ENCODE peak calls at places on chromosomes 16 and 17, in nine cellular contexts. O is fibroblast of the aortic adventitia; J is Daoy; T is progenitor cell of endocrine pancreas; E is left colon; C is T-helper 2 cell; L is anterior cingulate cortex; X is stimulated activated CD8-positive, alpha-beta memory T cell treated with anti-CD3 and anti-CD28 coated beads, Interleukin-2, amount 100 ng/mL, for 48 hours; P is GM13977. S is an unnamed sample.

GRCh38 chr16:78127130-78127529 is 27.7 kb downstream of the WWOX start:
- DNase-seq in O (peak; percentile 60), J (peak; percentile 41), T (no peak), E (no peak), C (no peak), L (no peak), X (no peak), P (no peak), S (no peak)

GRCh38 chr16:84281077-84281476 is 13.6 kb upstream of the WFDC1 start:
- DNase-seq in O (peak; percentile 22), J (peak; percentile 27), T (no peak), E (no peak), C (no peak), L (no peak), X (no peak), P (peak; percentile 38), S (no peak)

GRCh38 chr16:24539850-24540484 is 601 bp downstream of the RBBP6 start:
- DNase-seq in O (no peak), J (peak; percentile 43), T (no peak), E (peak; percentile 59), C (peak; percentile 35), L (no peak), X (peak; percentile 35), P (no peak), S (peak; percentile 21)

GRCh38 chr16:48617711-48618148 is 7.8 kb upstream of the N4BP1 start:
- DNase-seq in O (peak; percentile 84), J (no peak), T (no peak), E (no peak), C (no peak), L (no peak), X (no peak), P (no peak), S (no peak)

GRCh38 chr16:79559532-79559931 is 41.0 kb downstream of the MAF start:
- DNase-seq in O (no peak), J (no peak), T (no peak), E (no peak), C (no peak), L (no peak), X (no peak), P (no peak), S (no peak)

GRCh38 chr16:2196162-2196980 is at the start of gene CASKIN1:
- DNase-seq in O (no peak), J (peak; percentile 37), T (no peak), E (no peak), C (no peak), L (no peak), X (no peak), P (peak; percentile 68), S (peak; percentile 36)

GRCh38 chr16:20799599-20799998 is 6.7 kb downstream of the ERI2 start:
- DNase-seq in O (peak; percentile 67), J (no peak), T (no peak), E (no peak), C (no peak), L (no peak), X (no peak), P (peak; percentile 25), S (peak; percentile 57)

GRCh38 chr16:84925092-84925772 is 86.1 kb downstream of the ZDHHC7 start:
- DNase-seq in O (peak; percentile 34), J (peak; percentile 45), T (no peak), E (peak; percentile 47), C (peak; percentile 54), L (peak; percentile 24), X (peak; percentile 68), P (peak; percentile 75), S (no peak)

GRCh38 chr16:77450790-77451487 is 16.1 kb upstream of the ADAMTS18 start:
- DNase-seq in O (no peak), J (no peak), T (no peak), E (no peak), C (no peak), L (no peak), X (no peak), P (no peak), S (no peak)

GRCh38 chr16:78926723-78927200 is 673.8 kb downstream of the MAF start:
- DNase-seq in O (no peak), J (no peak), T (no peak), E (no peak), C (no peak), L (no peak), X (no peak), P (no peak), S (no peak)

GRCh38 chr17:3852561-3852960 is 6.5 kb upstream of the NCBP3 start:
- DNase-seq in O (no peak), J (no peak), T (no peak), E (no peak), C (no peak), L (no peak), X (no peak), P (no peak), S (no peak)

GRCh38 chr17:21275579-21276339 is 8.8 kb upstream of the MAP2K3 start:
- DNase-seq in O (peak; percentile 73), J (peak; percentile 91), T (peak; percentile 80), E (peak; percentile 93), C (peak; percentile 93), L (peak; percentile 89), X (peak; percentile 96), P (peak; percentile 98), S (peak; percentile 80)

GRCh38 chr17:82645516-82645915 is 2.7 kb downstream of the WDR45B start:
- DNase-seq in O (no peak), J (no peak), T (no peak), E (no peak), C (no peak), L (no peak), X (no peak), P (no peak), S (no peak)

GRCh38 chr17:57485566-57485865 is 229.2 kb downstream of the MSI2 start:
- DNase-seq in O (no peak), J (no peak), T (no peak), E (no peak), C (no peak), L (no peak), X (no peak), P (no peak), S (no peak)

GRCh38 chr17:37671813-37672544 is 28.7 kb upstream of the DDX52 start:
- DNase-seq in O (peak; percentile 65), J (peak; percentile 33), T (no peak), E (no peak), C (no peak), L (no peak), X (no peak), P (no peak), S (peak; percentile 58)

GRCh38 chr16:70276392-70276791 is 12.9 kb downstream of the AARS1 start:
- DNase-seq in O (peak; percentile 63), J (no peak), T (no peak), E (no peak), C (no peak), L (no peak), X (no peak), P (no peak), S (no peak)

GRCh38 chr17:57552114-57552601 is 192.9 kb downstream of the CCDC182 start:
- DNase-seq in O (no peak), J (peak; percentile 12), T (no peak), E (no peak), C (no peak), L (no peak), X (peak; percentile 3), P (peak; percentile 72), S (no peak)

GRCh38 chr17:50169121-50169764 is 3.4 kb downstream of the SGCA start:
- DNase-seq in O (peak; percentile 82), J (peak; percentile 68), T (peak; percentile 56), E (no peak), C (peak; percentile 17), L (no peak), X (peak; percentile 41), P (peak; percentile 81), S (peak; percentile 77)